ENCODE peak calls at places on chromosomes 12 and 14, in nine cellular contexts. B is lower leg skin, X is endothelial cell, W is Peyer's patch, M is body of pancreas, V is B cell, K is sigmoid colon, C is RWPE1, Y is osteocyte. Q is an unnamed sample.

GRCh38 chr14:91573894-91574837 is 64.1 kb upstream of the PPP4R3A start:
- DNase-seq in W (peak; percentile 28), C (peak; percentile 27), K (peak; percentile 69), V (peak; percentile 72), Y (no peak), X (peak; percentile 31), B (no peak), M (peak; percentile 50), Q (peak; percentile 13)

GRCh38 chr12:113414519-113415038 is 7.6 kb upstream of the SDSL start:
- DNase-seq in C (no peak), M (no peak), X (no peak), K (no peak), B (no peak), W (no peak), Y (no peak), V (no peak), Q (no peak)

GRCh38 chr12:100794441-100795192 is at the start of gene ANO4:
- DNase-seq in B (no peak), C (no peak), Y (no peak), M (no peak), V (no peak), K (no peak), X (no peak), W (no peak), Q (no peak)

GRCh38 chr14:104112113-104112505 is 26.3 kb upstream of the KIF26A start:
- DNase-seq in W (no peak), V (no peak), X (no peak), Y (no peak), M (peak; percentile 1), B (peak; percentile 78), K (no peak), C (no peak), Q (no peak)

GRCh38 chr12:91931110-91931509 is 214.5 kb downstream of the BTG1 start:
- DNase-seq in K (peak; percentile 64), M (peak; percentile 88), B (no peak), X (no peak), C (peak; percentile 34), W (no peak), V (no peak), Y (no peak), Q (no peak)

GRCh38 chr12:56338643-56339422 is at the start of gene IL23A:
- DNase-seq in V (peak; percentile 78), X (no peak), W (peak; percentile 75), B (no peak), C (peak; percentile 65), M (no peak), Y (no peak), K (no peak), Q (peak; percentile 18)

GRCh38 chr14:85572845-85573244 is 42.9 kb downstream of the FLRT2 start:
- DNase-seq in C (peak; percentile 67), B (no peak), X (no peak), W (no peak), V (no peak), K (no peak), Y (no peak), M (no peak), Q (no peak)

GRCh38 chr12:75135021-75135420 is 74.6 kb downstream of the KCNC2 start:
- DNase-seq in X (no peak), W (no peak), C (no peak), Y (no peak), M (no peak), V (no peak), K (no peak), B (no peak), Q (no peak)

GRCh38 chr12:67748761-67749075 is 100.2 kb downstream of the DYRK2 start:
- DNase-seq in C (peak; percentile 16), B (no peak), X (no peak), Y (no peak), W (no peak), M (no peak), V (no peak), K (no peak), Q (no peak)

GRCh38 chr14:102138535-102138934 is 1.2 kb upstream of the WDR20 start:
- DNase-seq in Y (no peak), V (no peak), W (no peak), B (no peak), C (peak; percentile 3), K (no peak), M (no peak), X (no peak), Q (no peak)

GRCh38 chr14:51121096-51121495 is 26.2 kb upstream of the TRIM9 start:
- DNase-seq in M (no peak), B (no peak), V (no peak), C (no peak), K (no peak), W (no peak), X (no peak), Y (no peak), Q (no peak)

GRCh38 chr14:89205137-89205740 is 211.8 kb downstream of the FOXN3 start:
- DNase-seq in V (no peak), K (no peak), Y (no peak), B (no peak), X (no peak), C (no peak), M (no peak), W (no peak), Q (no peak)

GRCh38 chr12:82866946-82867345 is 180.2 kb downstream of the TMTC2 start:
- DNase-seq in V (no peak), K (no peak), M (no peak), C (no peak), Y (no peak), X (no peak), W (no peak), B (no peak), Q (no peak)

GRCh38 chr12:27583057-27583797 is 59.2 kb downstream of the PPFIBP1 start:
- DNase-seq in V (no peak), C (no peak), W (no peak), K (no peak), B (no peak), Y (no peak), X (no peak), M (no peak), Q (no peak)

GRCh38 chr14:50067723-50068495 is 48.5 kb downstream of the VCPKMT start:
- DNase-seq in C (peak; percentile 53), B (peak; percentile 60), Y (no peak), V (no peak), W (no peak), X (no peak), M (peak; percentile 55), K (no peak), Q (peak; percentile 55)

GRCh38 chr12:124045671-124046070 is 72.7 kb downstream of the ZNF664 start:
- DNase-seq in W (no peak), K (no peak), V (no peak), Y (no peak), X (no peak), M (no peak), C (no peak), B (no peak), Q (no peak)

GRCh38 chr14:90381011-90381790 is 15.6 kb upstream of the CALM1 start:
- DNase-seq in C (no peak), X (no peak), W (no peak), B (no peak), K (peak; percentile 87), V (no peak), M (peak; percentile 64), Y (no peak), Q (no peak)

GRCh38 chr14:99517643-99518381 is 36.6 kb downstream of the CCNK start:
- DNase-seq in B (peak; percentile 81), W (no peak), C (no peak), X (no peak), V (no peak), Y (no peak), M (peak; percentile 5), K (peak; percentile 69), Q (no peak)

GRCh38 chr14:105532735-105533141 is 6.4 kb downstream of the TMEM121 start:
- DNase-seq in C (no peak), B (no peak), Y (no peak), K (peak; percentile 58), X (peak; percentile 43), W (peak; percentile 79), M (no peak), V (peak; percentile 75), Q (no peak)
- TF ChIP-seq CTCF in C (peak; percentile 39), B (no peak), Y (peak; percentile 46), K (no peak), X (no peak), W (peak; percentile 40), M (no peak), V (peak; percentile 67), Q (peak; percentile 39)

GRCh38 chr14:72616811-72617210 is 277.1 kb downstream of the DPF3 start:
- DNase-seq in K (no peak), X (no peak), C (no peak), B (peak; percentile 64), Y (peak; percentile 51), V (no peak), M (no peak), W (no peak), Q (no peak)

GRCh38 chr14:72618424-72618823 is 275.5 kb downstream of the DPF3 start:
- DNase-seq in X (no peak), K (no peak), V (no peak), C (no peak), B (peak; percentile 74), Y (peak; percentile 49), W (no peak), M (no peak), Q (no peak)

GRCh38 chr14:72619071-72619710 is 274.7 kb downstream of the DPF3 start:
- DNase-seq in B (peak; percentile 58), K (no peak), X (no peak), W (no peak), C (no peak), M (no peak), Y (peak; percentile 70), V (no peak), Q (no peak)

GRCh38 chr14:72616294-72616693 is 277.6 kb downstream of the DPF3 start:
- DNase-seq in Y (peak; percentile 30), K (no peak), W (no peak), C (no peak), X (no peak), M (peak; percentile 56), V (no peak), B (peak; percentile 13), Q (no peak)

GRCh38 chr14:72617391-72618011 is 276.4 kb downstream of the DPF3 start:
- DNase-seq in B (peak; percentile 78), W (no peak), Y (peak; percentile 86), V (no peak), C (no peak), M (no peak), K (no peak), X (no peak), Q (peak; percentile 88)
- TF ChIP-seq CTCF in B (no peak), W (no peak), Y (peak; percentile 16), V (no peak), C (no peak), M (no peak), K (no peak), X (no peak), Q (no peak)

GRCh38 chr12:109308534-109309440 is at the start of gene FOXN4:
- DNase-seq in K (no peak), V (no peak), M (no peak), W (no peak), C (no peak), X (peak; percentile 44), B (peak; percentile 79), Y (no peak), Q (no peak)
- TF ChIP-seq CTCF in K (no peak), V (no peak), M (no peak), W (no peak), C (no peak), X (no peak), B (no peak), Y (no peak), Q (no peak)

DNA sequence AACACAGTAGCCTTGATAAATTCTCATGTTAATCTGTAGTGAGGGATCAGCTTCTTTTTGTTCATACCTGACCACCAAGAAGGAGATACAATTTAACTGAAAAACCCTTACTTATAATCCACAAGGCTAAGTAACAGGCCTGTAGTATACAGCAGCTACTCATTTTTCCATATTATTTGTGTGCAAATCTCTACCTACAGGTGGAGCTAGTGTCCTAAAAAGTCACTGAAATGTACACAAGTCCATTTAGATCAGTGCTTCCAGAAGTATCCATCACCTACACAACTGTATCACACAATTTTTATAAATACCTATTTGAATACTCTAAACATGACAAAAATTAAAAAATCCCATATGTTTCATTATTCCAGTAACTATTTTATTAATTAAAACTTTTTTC is 173.2 kb downstream of the SLC35F4 start:
- DNase-seq in B (no peak), C (peak; percentile 26), K (no peak), X (no peak), Y (no peak), W (no peak), V (no peak), M (no peak), Q (peak; percentile 58)
- TF ChIP-seq CTCF in B (no peak), C (peak; percentile 60), K (no peak), X (no peak), Y (peak; percentile 47), W (no peak), V (no peak), M (peak; percentile 6), Q (peak; percentile 59)